ENCODE peak calls at places on chromosomes 11 and 22, in six cellular contexts. One of them, this sample, is unnamed.

GRCh38 chr11:128388182-128388815 is 199.1 kb downstream of the ETS1 start:
- DNase-seq in uterus: no peak
- DNase-seq in type B pancreatic cell: no peak
- DNase-seq in omental fat pad: no peak
- DNase-seq in AG09309: no peak
- DNase-seq in cardiac fibroblast: no peak
- DNase-seq in this sample: no peak

GRCh38 chr11:63999349-64000025 is 13.2 kb downstream of the OTUB1 start:
- DNase-seq in uterus: peak
- DNase-seq in type B pancreatic cell: peak
- DNase-seq in omental fat pad: no peak
- DNase-seq in AG09309: no peak
- DNase-seq in cardiac fibroblast: peak
- DNase-seq in this sample: no peak

GRCh38 chr11:61138940-61139339 is 22.3 kb downstream of the VPS37C start:
- DNase-seq in uterus: no peak
- DNase-seq in type B pancreatic cell: no peak
- DNase-seq in omental fat pad: no peak
- DNase-seq in AG09309: peak
- DNase-seq in cardiac fibroblast: peak
- DNase-seq in this sample: no peak

GRCh38 chr11:43316451-43316850 is 4.7 kb downstream of the API5 start:
- DNase-seq in uterus: no peak
- DNase-seq in type B pancreatic cell: no peak
- DNase-seq in omental fat pad: no peak
- DNase-seq in AG09309: no peak
- DNase-seq in cardiac fibroblast: peak
- DNase-seq in this sample: no peak

GRCh38 chr11:120057595-120058581 is 80.0 kb downstream of the TRIM29 start:
- DNase-seq in uterus: no peak
- DNase-seq in type B pancreatic cell: peak
- DNase-seq in omental fat pad: no peak
- DNase-seq in AG09309: no peak
- DNase-seq in cardiac fibroblast: peak
- DNase-seq in this sample: peak

GRCh38 chr11:42319926-42320325 is 860.5 kb upstream of the LRRC4C start:
- DNase-seq in uterus: no peak
- DNase-seq in type B pancreatic cell: no peak
- DNase-seq in omental fat pad: no peak
- DNase-seq in AG09309: no peak
- DNase-seq in cardiac fibroblast: peak
- DNase-seq in this sample: no peak

GRCh38 chr11:68432874-68433273 is 27.7 kb upstream of the PPP6R3 start:
- DNase-seq in uterus: no peak
- DNase-seq in type B pancreatic cell: peak
- DNase-seq in omental fat pad: no peak
- DNase-seq in AG09309: no peak
- DNase-seq in cardiac fibroblast: no peak
- DNase-seq in this sample: no peak

GRCh38 chr11:92707173-92707619 is 262.3 kb upstream of the MTNR1B start:
- DNase-seq in uterus: no peak
- DNase-seq in type B pancreatic cell: no peak
- DNase-seq in omental fat pad: no peak
- DNase-seq in AG09309: no peak
- DNase-seq in cardiac fibroblast: no peak
- DNase-seq in this sample: peak

GRCh38 chr11:13169709-13170108 is 107.9 kb upstream of the BMAL1 start:
- DNase-seq in uterus: no peak
- DNase-seq in type B pancreatic cell: no peak
- DNase-seq in omental fat pad: no peak
- DNase-seq in AG09309: peak
- DNase-seq in cardiac fibroblast: peak
- DNase-seq in this sample: peak

GRCh38 chr22:30423296-30423958 is 2.1 kb upstream of the MTFP1 start:
- DNase-seq in uterus: peak
- DNase-seq in type B pancreatic cell: peak
- DNase-seq in omental fat pad: no peak
- DNase-seq in AG09309: no peak
- DNase-seq in cardiac fibroblast: no peak
- DNase-seq in this sample: no peak

GRCh38 chr11:35313066-35313765 is 106.1 kb downstream of the SLC1A2 start:
- DNase-seq in uterus: no peak
- DNase-seq in type B pancreatic cell: no peak
- DNase-seq in omental fat pad: no peak
- DNase-seq in AG09309: no peak
- DNase-seq in cardiac fibroblast: no peak
- DNase-seq in this sample: no peak

GRCh38 chr11:32829157-32829679 is 509 bp upstream of the PRRG4 start:
- DNase-seq in uterus: no peak
- DNase-seq in type B pancreatic cell: no peak
- DNase-seq in omental fat pad: no peak
- DNase-seq in AG09309: no peak
- DNase-seq in cardiac fibroblast: no peak
- DNase-seq in this sample: no peak
- TF ChIP-seq CTCF in uterus: no peak
- TF ChIP-seq CTCF in type B pancreatic cell: no peak
- TF ChIP-seq CTCF in omental fat pad: no peak
- TF ChIP-seq CTCF in AG09309: no peak
- TF ChIP-seq CTCF in cardiac fibroblast: no peak
- TF ChIP-seq CTCF in this sample: no peak

GRCh38 chr11:19279455-19279854 is 38.7 kb upstream of the E2F8 start:
- DNase-seq in uterus: no peak
- DNase-seq in type B pancreatic cell: no peak
- DNase-seq in omental fat pad: no peak
- DNase-seq in AG09309: no peak
- DNase-seq in cardiac fibroblast: no peak
- DNase-seq in this sample: no peak
- TF ChIP-seq CTCF in uterus: no peak
- TF ChIP-seq CTCF in type B pancreatic cell: no peak
- TF ChIP-seq CTCF in omental fat pad: no peak
- TF ChIP-seq CTCF in AG09309: no peak
- TF ChIP-seq CTCF in cardiac fibroblast: no peak
- TF ChIP-seq CTCF in this sample: no peak

DNA sequence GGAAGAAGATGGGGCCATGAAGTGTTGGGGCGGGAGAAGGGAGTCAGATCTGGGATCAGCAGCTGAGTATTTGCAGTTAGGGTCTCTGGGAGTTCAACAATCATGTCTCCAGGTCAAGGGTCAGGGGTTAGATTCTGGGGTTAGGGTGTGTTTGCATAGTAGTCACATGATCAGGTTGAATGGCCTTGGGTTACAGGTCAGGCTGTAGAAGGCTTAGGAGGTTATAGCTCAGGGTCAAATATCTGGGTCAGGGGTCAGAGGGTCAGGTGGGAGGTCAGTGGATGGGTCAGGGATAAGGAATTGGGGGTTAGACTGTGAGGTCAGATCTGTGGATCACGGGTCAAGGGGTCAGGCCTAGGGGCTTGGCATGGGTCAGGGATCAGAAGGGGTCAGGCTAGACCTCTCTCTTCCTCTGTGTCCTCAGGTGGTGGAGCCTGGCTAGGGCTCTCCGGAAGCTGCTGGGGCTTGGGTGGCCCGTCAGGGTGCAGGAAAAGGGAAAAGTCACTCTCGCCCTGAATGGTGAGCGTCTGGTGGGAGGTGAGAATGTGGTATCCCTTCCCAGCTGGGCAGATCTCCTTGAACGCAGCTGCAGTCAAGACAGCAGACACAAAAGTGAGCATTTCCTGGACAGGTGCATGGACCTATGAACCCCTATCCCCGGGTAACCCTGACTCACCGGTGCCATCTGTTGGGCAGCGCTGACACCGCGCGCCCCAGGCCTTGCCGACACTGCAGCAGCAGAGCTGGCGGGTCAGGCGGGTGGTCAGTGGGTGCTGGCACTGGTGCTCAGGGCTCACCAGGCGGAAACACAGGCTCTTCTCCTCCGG is 6.4 kb downstream of the LTBP3 start:
- DNase-seq in uterus: no peak
- DNase-seq in type B pancreatic cell: no peak
- DNase-seq in omental fat pad: no peak
- DNase-seq in AG09309: no peak
- DNase-seq in cardiac fibroblast: no peak
- DNase-seq in this sample: peak
- TF ChIP-seq CTCF in uterus: no peak
- TF ChIP-seq CTCF in type B pancreatic cell: peak
- TF ChIP-seq CTCF in omental fat pad: no peak
- TF ChIP-seq CTCF in AG09309: peak
- TF ChIP-seq CTCF in cardiac fibroblast: peak
- TF ChIP-seq CTCF in this sample: peak

GRCh38 chr11:19812710-19813109 is 100.1 kb downstream of the NAV2 start:
- DNase-seq in uterus: no peak
- DNase-seq in type B pancreatic cell: no peak
- DNase-seq in omental fat pad: no peak
- DNase-seq in AG09309: no peak
- DNase-seq in cardiac fibroblast: peak
- DNase-seq in this sample: no peak

GRCh38 chr11:19816040-19816439 is 103.4 kb downstream of the NAV2 start:
- DNase-seq in uterus: no peak
- DNase-seq in type B pancreatic cell: no peak
- DNase-seq in omental fat pad: no peak
- DNase-seq in AG09309: no peak
- DNase-seq in cardiac fibroblast: peak
- DNase-seq in this sample: no peak

GRCh38 chr11:19812096-19812495 is 99.5 kb downstream of the NAV2 start:
- DNase-seq in uterus: no peak
- DNase-seq in type B pancreatic cell: no peak
- DNase-seq in omental fat pad: no peak
- DNase-seq in AG09309: no peak
- DNase-seq in cardiac fibroblast: no peak
- DNase-seq in this sample: no peak

GRCh38 chr11:19813158-19813879 is 100.7 kb downstream of the NAV2 start:
- DNase-seq in uterus: no peak
- DNase-seq in type B pancreatic cell: no peak
- DNase-seq in omental fat pad: no peak
- DNase-seq in AG09309: no peak
- DNase-seq in cardiac fibroblast: no peak
- DNase-seq in this sample: no peak

GRCh38 chr11:19814421-19814820 is 101.8 kb downstream of the NAV2 start:
- DNase-seq in uterus: no peak
- DNase-seq in type B pancreatic cell: no peak
- DNase-seq in omental fat pad: no peak
- DNase-seq in AG09309: no peak
- DNase-seq in cardiac fibroblast: no peak
- DNase-seq in this sample: no peak
- TF ChIP-seq CTCF in uterus: no peak
- TF ChIP-seq CTCF in type B pancreatic cell: no peak
- TF ChIP-seq CTCF in omental fat pad: no peak
- TF ChIP-seq CTCF in AG09309: no peak
- TF ChIP-seq CTCF in cardiac fibroblast: no peak
- TF ChIP-seq CTCF in this sample: no peak

GRCh38 chr11:97259434-97259833 is 869.6 kb downstream of the JRKL start:
- DNase-seq in uterus: no peak
- DNase-seq in type B pancreatic cell: no peak
- DNase-seq in omental fat pad: no peak
- DNase-seq in AG09309: no peak
- DNase-seq in cardiac fibroblast: no peak
- DNase-seq in this sample: no peak

GRCh38 chr11:97254790-97255189 is 865.0 kb downstream of the JRKL start:
- DNase-seq in uterus: no peak
- DNase-seq in type B pancreatic cell: no peak
- DNase-seq in omental fat pad: no peak
- DNase-seq in AG09309: no peak
- DNase-seq in cardiac fibroblast: no peak
- DNase-seq in this sample: no peak

GRCh38 chr11:97259884-97260283 is 870.1 kb downstream of the JRKL start:
- DNase-seq in uterus: no peak
- DNase-seq in type B pancreatic cell: no peak
- DNase-seq in omental fat pad: no peak
- DNase-seq in AG09309: no peak
- DNase-seq in cardiac fibroblast: no peak
- DNase-seq in this sample: peak
- TF ChIP-seq CTCF in uterus: no peak
- TF ChIP-seq CTCF in type B pancreatic cell: peak
- TF ChIP-seq CTCF in omental fat pad: no peak
- TF ChIP-seq CTCF in AG09309: no peak
- TF ChIP-seq CTCF in cardiac fibroblast: no peak
- TF ChIP-seq CTCF in this sample: no peak

GRCh38 chr11:1258401-1259075 is 35.7 kb downstream of the MUC5B start:
- DNase-seq in uterus: no peak
- DNase-seq in type B pancreatic cell: no peak
- DNase-seq in omental fat pad: no peak
- DNase-seq in AG09309: no peak
- DNase-seq in cardiac fibroblast: no peak
- DNase-seq in this sample: no peak
- TF ChIP-seq CTCF in uterus: no peak
- TF ChIP-seq CTCF in type B pancreatic cell: no peak
- TF ChIP-seq CTCF in omental fat pad: no peak
- TF ChIP-seq CTCF in AG09309: no peak
- TF ChIP-seq CTCF in cardiac fibroblast: no peak
- TF ChIP-seq CTCF in this sample: no peak

DNA sequence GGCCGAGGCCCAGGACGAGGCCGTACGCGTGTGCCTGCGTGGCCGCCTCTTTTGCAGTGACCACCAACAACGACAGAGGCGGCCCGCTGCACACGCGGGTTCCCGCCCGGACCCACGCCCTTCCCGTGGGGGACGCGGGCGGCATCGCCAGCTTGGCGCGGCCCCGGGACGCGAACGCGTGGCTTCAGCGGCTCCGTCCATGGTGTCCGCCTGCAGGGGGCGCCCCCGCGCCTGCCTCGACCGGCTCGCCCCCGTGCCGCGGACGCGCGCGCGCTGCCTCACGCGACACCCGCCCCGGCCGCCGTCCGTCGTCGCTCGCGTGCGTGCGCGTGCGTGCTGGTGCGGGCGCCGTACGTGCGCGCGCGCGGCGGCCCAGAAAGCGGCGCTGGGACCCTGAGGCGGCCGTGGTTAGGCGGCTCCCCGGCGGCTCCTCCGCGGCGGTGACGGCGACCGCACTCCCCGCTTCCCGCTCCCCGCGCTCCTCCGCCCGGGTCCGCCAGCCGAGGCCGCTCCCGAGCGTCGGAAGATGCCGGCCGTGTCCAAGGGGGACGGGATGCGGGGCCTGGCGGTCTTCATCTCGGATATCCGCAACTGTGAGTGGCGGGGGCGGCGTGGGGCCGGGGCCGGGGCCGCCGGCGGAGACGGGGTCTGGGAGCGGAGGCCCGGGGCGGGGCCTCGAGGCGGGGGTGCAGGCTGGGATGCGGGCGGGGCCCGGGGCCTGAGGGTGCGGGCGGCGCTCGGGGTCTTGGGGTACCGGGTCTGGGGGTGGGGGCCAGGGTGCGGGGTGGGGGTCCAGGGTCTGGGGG is at the start of gene AP2A2:
- DNase-seq in uterus: peak
- DNase-seq in type B pancreatic cell: peak
- DNase-seq in omental fat pad: peak
- DNase-seq in AG09309: peak
- DNase-seq in cardiac fibroblast: peak
- DNase-seq in this sample: peak
- TF ChIP-seq CTCF in uterus: peak
- TF ChIP-seq CTCF in type B pancreatic cell: peak
- TF ChIP-seq CTCF in omental fat pad: peak
- TF ChIP-seq CTCF in AG09309: peak
- TF ChIP-seq CTCF in cardiac fibroblast: peak
- TF ChIP-seq CTCF in this sample: peak

GRCh38 chr11:22778642-22779041 is 51.0 kb downstream of the SVIP start:
- DNase-seq in uterus: no peak
- DNase-seq in type B pancreatic cell: no peak
- DNase-seq in omental fat pad: no peak
- DNase-seq in AG09309: no peak
- DNase-seq in cardiac fibroblast: no peak
- DNase-seq in this sample: no peak
- TF ChIP-seq CTCF in uterus: no peak
- TF ChIP-seq CTCF in type B pancreatic cell: peak
- TF ChIP-seq CTCF in omental fat pad: no peak
- TF ChIP-seq CTCF in AG09309: no peak
- TF ChIP-seq CTCF in cardiac fibroblast: no peak
- TF ChIP-seq CTCF in this sample: no peak

GRCh38 chr11:72348250-72348649 is 86.1 kb downstream of the CLPB start:
- DNase-seq in uterus: no peak
- DNase-seq in type B pancreatic cell: no peak
- DNase-seq in omental fat pad: no peak
- DNase-seq in AG09309: no peak
- DNase-seq in cardiac fibroblast: no peak
- DNase-seq in this sample: no peak
- TF ChIP-seq CTCF in uterus: no peak
- TF ChIP-seq CTCF in type B pancreatic cell: no peak
- TF ChIP-seq CTCF in omental fat pad: no peak
- TF ChIP-seq CTCF in AG09309: no peak
- TF ChIP-seq CTCF in cardiac fibroblast: no peak
- TF ChIP-seq CTCF in this sample: no peak

This sample was measured in MCF 10A.